ENCODE peak calls at places on chromosomes 1 and 21, in five cellular contexts. V is mesenchymal stem cell, M is GM19239, S is hepatic stellate cell, Q is COR-L47. L is an unnamed sample.

GRCh38 chr21:35517848-35518247 is 468.7 kb upstream of the RUNX1 start:
- DNase-seq in M (no peak), S (no peak), Q (no peak), V (no peak), L (no peak)

GRCh38 chr1:58204284-58204683 is 342.2 kb downstream of the OMA1 start:
- DNase-seq in Q (no peak), S (no peak), V (no peak), M (peak), L (no peak)

GRCh38 chr1:2596530-2597333 is 10.2 kb downstream of the PRXL2B start:
- DNase-seq in Q (no peak), V (no peak), M (no peak), S (no peak), L (peak)

GRCh38 chr1:200912737-200913407 is 18.2 kb downstream of the INAVA start:
- DNase-seq in M (no peak), Q (no peak), S (no peak), V (no peak), L (no peak)

GRCh38 chr21:16186742-16187141 is 457.0 kb downstream of the USP25 start:
- DNase-seq in S (peak), V (peak), M (no peak), Q (no peak), L (no peak)

GRCh38 chr1:197356723-197357533 is 88.9 kb downstream of the CRB1 start:
- DNase-seq in Q (peak), V (peak), S (peak), M (peak), L (peak)

GRCh38 chr21:16084776-16085364 is 355.1 kb downstream of the USP25 start:
- DNase-seq in M (no peak), V (no peak), Q (no peak), S (no peak), L (no peak)

GRCh38 chr1:29688477-29689365 is 452.4 kb downstream of the PTPRU start:
- DNase-seq in S (peak), Q (no peak), V (peak), M (no peak), L (peak)

GRCh38 chr1:117258791-117259190 is 48.1 kb upstream of the VTCN1 start:
- DNase-seq in S (no peak), M (no peak), V (no peak), Q (no peak), L (no peak)

GRCh38 chr1:179583869-179584268 is 7.8 kb upstream of the TDRD5 start:
- DNase-seq in V (no peak), M (no peak), Q (no peak), S (no peak), L (no peak)

GRCh38 chr21:43824250-43824882 is 35.0 kb downstream of the RRP1 start:
- DNase-seq in Q (no peak), V (peak), M (no peak), S (peak), L (no peak)

GRCh38 chr1:55213885-55214213 is 1.3 kb downstream of the USP24 start:
- DNase-seq in V (no peak), M (no peak), S (no peak), Q (no peak), L (no peak)

GRCh38 chr1:12426030-12426429 is 192.0 kb downstream of the DHRS3 start:
- DNase-seq in V (no peak), M (no peak), Q (no peak), S (no peak), L (no peak)

GRCh38 chr1:184210048-184210447 is 158.5 kb downstream of the TSEN15 start:
- DNase-seq in Q (no peak), M (no peak), V (peak), S (no peak), L (no peak)

GRCh38 chr1:75791022-75791421 is 5.0 kb downstream of the RABGGTB start:
- DNase-seq in M (no peak), S (no peak), Q (no peak), V (peak), L (no peak)

GRCh38 chr1:216903389-216903754 is 180.1 kb upstream of the ESRRG start:
- DNase-seq in V (peak), M (no peak), S (peak), Q (no peak), L (no peak)

GRCh38 chr1:209831615-209832014 is 3.8 kb downstream of the UTP25 start:
- DNase-seq in S (peak), Q (no peak), V (no peak), M (no peak), L (no peak)

GRCh38 chr1:61157420-61157987 is 75.1 kb downstream of the NFIA start:
- DNase-seq in S (peak), M (no peak), Q (no peak), V (peak), L (no peak)

GRCh38 chr21:45022348-45022675 is 52.1 kb upstream of the ADARB1 start:
- DNase-seq in Q (no peak), V (no peak), M (no peak), S (no peak), L (no peak)

GRCh38 chr1:84998642-84999280 is 1.8 kb upstream of the MCOLN2 start:
- DNase-seq in M (no peak), V (peak), S (no peak), Q (no peak), L (no peak)

GRCh38 chr1:6459850-6460265 is 6.1 kb downstream of the TNFRSF25 start:
- DNase-seq in M (no peak), Q (no peak), V (peak), S (no peak), L (no peak)

GRCh38 chr21:41168391-41169257 is 664 bp downstream of the BACE2 start:
- DNase-seq in V (no peak), Q (peak), S (peak), M (no peak), L (peak)

GRCh38 chr1:14631421-14631820 is 32.9 kb downstream of the KAZN start:
- DNase-seq in Q (no peak), M (no peak), V (no peak), S (no peak), L (no peak)

GRCh38 chr1:17165823-17166222 is 39.1 kb upstream of the PADI1 start:
- DNase-seq in Q (no peak), M (no peak), S (no peak), V (no peak), L (no peak)

GRCh38 chr1:77948841-77949424 is 29.9 kb downstream of the FUBP1 start:
- DNase-seq in Q (no peak), S (peak), V (peak), M (no peak), L (no peak)

L was measured in GM12891.